ENCODE peak calls at places on chromosomes 7 and 10, in seven cellular contexts. Z, H, N, X, D, Q and C are unnamed samples.

GRCh38 chr7:116702046-116702445 is 30.1 kb downstream of the MET start:
- DNase-seq in Z (no peak), H (no peak), N (no peak), X (no peak), D (no peak), Q (no peak), C (no peak)

GRCh38 chr7:37344886-37345579 is 103.6 kb downstream of the ELMO1 start:
- DNase-seq in Z (no peak), H (peak; percentile 59), N (no peak), X (no peak), D (no peak), Q (no peak), C (no peak)

GRCh38 chr7:64504581-64505120 is 58.2 kb downstream of the ZNF680 start:
- DNase-seq in Z (no peak), H (no peak), N (no peak), X (no peak), D (no peak), Q (no peak), C (no peak)

GRCh38 chr7:24029068-24029467 is 254.9 kb upstream of the NPY start:
- DNase-seq in Z (no peak), H (no peak), N (no peak), X (no peak), D (no peak), Q (no peak), C (no peak)

GRCh38 chr7:18520450-18521235 is 25.1 kb downstream of the HDAC9 start:
- DNase-seq in Z (peak; percentile 52), H (no peak), N (no peak), X (no peak), D (no peak), Q (no peak), C (no peak)

GRCh38 chr10:126651461-126651860 is 19.0 kb downstream of the C10orf90 start:
- DNase-seq in Z (no peak), H (no peak), N (no peak), X (no peak), D (no peak), Q (no peak), C (no peak)

GRCh38 chr10:29659770-29660097 is 25.0 kb upstream of the SVIL start:
- DNase-seq in Z (no peak), H (no peak), N (no peak), X (no peak), D (no peak), Q (no peak), C (peak; percentile 9)

GRCh38 chr7:46616636-46617035 is 695.6 kb upstream of the IGFBP3 start:
- DNase-seq in Z (no peak), H (no peak), N (no peak), X (no peak), D (no peak), Q (no peak), C (no peak)

GRCh38 chr10:55892276-55892675 is 468.8 kb downstream of the ZWINT start:
- DNase-seq in Z (no peak), H (no peak), N (no peak), X (no peak), D (no peak), Q (no peak), C (no peak)

GRCh38 chr10:43197834-43198681 is 59.8 kb downstream of the CSGALNACT2 start:
- DNase-seq in Z (peak; percentile 15), H (peak; percentile 45), N (no peak), X (no peak), D (no peak), Q (no peak), C (no peak)

GRCh38 chr7:157467496-157468212 is 130.8 kb downstream of the DNAJB6 start:
- DNase-seq in Z (no peak), H (no peak), N (no peak), X (no peak), D (peak; percentile 26), Q (no peak), C (no peak)

GRCh38 chr7:129831424-129832058 is 121.2 kb downstream of the UBE2H start:
- DNase-seq in Z (peak; percentile 83), H (peak; percentile 67), N (no peak), X (no peak), D (peak; percentile 87), Q (no peak), C (peak; percentile 76)

GRCh38 chr10:72637398-72637857 is 11.5 kb upstream of the MICU1 start:
- DNase-seq in Z (peak; percentile 77), H (no peak), N (peak; percentile 14), X (peak; percentile 34), D (no peak), Q (peak; percentile 41), C (no peak)

GRCh38 chr7:45924283-45924682 is 3.2 kb upstream of the IGFBP3 start:
- DNase-seq in Z (peak; percentile 70), H (no peak), N (peak; percentile 81), X (no peak), D (peak; percentile 70), Q (peak; percentile 41), C (peak; percentile 36)

GRCh38 chr10:119502214-119502613 is 40.3 kb downstream of the RGS10 start:
- DNase-seq in Z (no peak), H (no peak), N (peak; percentile 11), X (no peak), D (no peak), Q (no peak), C (no peak)

GRCh38 chr10:125037145-125037544 is 95.2 kb downstream of the ZRANB1 start:
- DNase-seq in Z (peak; percentile 84), H (no peak), N (peak; percentile 77), X (no peak), D (peak; percentile 78), Q (no peak), C (no peak)
- H3K4me1 ChIP-seq in Z (peaks cover 7% of the 10 kb centered on the region), H (peaks cover 2% of the 10 kb centered on the region), N (peaks cover 58% of the 10 kb centered on the region), X (peaks cover 71% of the 10 kb centered on the region), D (peaks cover 49% of the 10 kb centered on the region), Q (no peaks in the 10 kb centered on the region), C (peaks cover 18% of the 10 kb centered on the region)

GRCh38 chr10:15344256-15344875 is 26.7 kb downstream of the FAM171A1 start:
- DNase-seq in Z (no peak), H (no peak), N (no peak), X (no peak), D (no peak), Q (no peak), C (no peak)
- H3K4me1 ChIP-seq in Z (peaks cover 5% of the 10 kb centered on the region), H (peaks cover 18% of the 10 kb centered on the region), N (peaks cover 38% of the 10 kb centered on the region), X (peaks cover 31% of the 10 kb centered on the region), D (peaks cover 12% of the 10 kb centered on the region), Q (peaks cover 25% of the 10 kb centered on the region), C (peaks cover 12% of the 10 kb centered on the region)

DNA sequence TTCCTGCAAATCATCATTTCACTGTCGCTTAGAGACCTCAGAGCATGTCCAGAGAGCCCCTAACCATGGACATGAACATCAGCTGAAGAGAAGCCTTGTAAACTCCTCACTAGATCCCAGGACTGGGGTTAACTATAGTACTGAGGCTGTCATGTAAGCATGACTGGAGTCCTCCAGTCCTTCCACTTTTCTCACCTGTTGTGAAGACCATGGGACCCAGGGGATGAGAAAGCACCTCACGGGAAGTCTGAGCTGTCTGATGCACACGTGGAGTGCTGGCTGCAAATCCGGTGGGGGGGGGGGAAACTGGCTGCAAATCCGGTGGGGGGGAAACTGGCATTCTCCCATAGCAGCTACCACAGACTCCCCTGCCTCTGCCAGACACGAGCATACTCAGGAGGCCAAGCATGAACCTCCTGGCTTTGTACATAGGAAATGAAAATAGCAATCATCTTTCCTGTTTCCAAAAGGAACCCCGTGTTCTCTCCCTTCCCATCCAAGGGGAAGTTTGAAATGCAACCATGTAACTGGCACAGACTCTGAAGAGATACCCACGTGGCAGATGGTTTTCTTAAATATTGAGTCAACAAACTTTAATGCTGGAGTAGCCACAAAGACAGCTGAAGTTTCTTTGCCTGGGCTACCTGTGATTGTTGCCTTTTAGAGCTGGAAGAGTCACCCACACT is 261.4 kb downstream of the ZMYND11 start:
- DNase-seq in Z (peak; percentile 14), H (no peak), N (no peak), X (no peak), D (peak; percentile 8), Q (no peak), C (no peak)
- H3K4me1 ChIP-seq in Z (no peaks in the 10 kb centered on the region), H (no peaks in the 10 kb centered on the region), N (no peaks in the 10 kb centered on the region), X (peaks cover 40% of the 10 kb centered on the region), D (no peaks in the 10 kb centered on the region), Q (no peaks in the 10 kb centered on the region), C (no peaks in the 10 kb centered on the region)

DNA sequence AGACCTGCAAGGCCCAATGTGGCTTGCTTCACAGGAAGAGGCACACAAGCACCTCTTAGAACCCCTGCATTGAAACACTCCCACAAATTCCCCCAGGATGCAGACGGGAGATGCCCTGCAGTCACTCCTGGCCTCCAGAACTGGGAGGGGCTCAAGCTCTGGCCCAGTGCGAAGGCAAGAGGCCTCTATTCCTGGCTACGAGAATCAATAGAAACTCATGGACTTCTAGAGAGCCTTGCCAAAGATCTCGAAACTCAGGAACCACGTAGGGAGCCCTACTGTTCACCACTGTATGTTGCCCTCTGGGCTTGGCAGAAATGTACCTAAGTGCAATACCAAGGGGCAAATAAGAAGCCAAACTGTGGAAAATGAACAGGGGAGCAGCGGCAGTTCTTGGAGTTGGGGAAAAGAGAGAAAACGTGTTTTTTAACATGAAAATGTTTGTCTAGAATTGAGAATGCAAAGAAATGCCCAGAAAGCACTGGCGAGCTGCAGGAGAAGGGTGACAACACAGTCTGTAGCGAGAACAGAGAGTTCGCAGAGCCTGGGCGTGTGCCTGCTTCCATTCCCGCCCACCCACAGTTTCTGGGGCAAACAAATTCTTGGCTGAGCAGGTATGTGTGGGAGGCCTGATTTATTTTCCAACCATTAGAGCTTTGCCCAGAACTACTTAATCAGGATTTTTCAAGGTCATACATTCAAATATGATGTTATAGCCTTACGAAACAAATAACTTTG is 260.5 kb upstream of the KLF14 start:
- DNase-seq in Z (peak; percentile 47), H (no peak), N (peak; percentile 74), X (peak; percentile 54), D (no peak), Q (peak; percentile 59), C (no peak)
- H3K4me1 ChIP-seq in Z (no peaks in the 10 kb centered on the region), H (no peaks in the 10 kb centered on the region), N (peaks cover 77% of the 10 kb centered on the region), X (peaks cover 97% of the 10 kb centered on the region), D (peaks cover 22% of the 10 kb centered on the region), Q (peaks cover 49% of the 10 kb centered on the region), C (peaks cover 6% of the 10 kb centered on the region)